ENCODE peak calls at places on chromosomes 13 and 19, in eight cellular contexts. I is RCC 7860; Q is stimulated activated CD8-positive, alpha-beta memory T cell treated with anti-CD3 and anti-CD28 coated beads, Interleukin-12 subunit alpha, Interleukin-12 subunit beta, amount 100 ng/mL, for 1 hour; Y is dermis microvascular lymphatic vessel endothelial cell; J is activated naive CD4-positive, alpha-beta T cell treated with Interleukin-2 at 50 U/mL for 16 hours; B is cardiac fibroblast; S is NCI-H774; G is upper lobe of right lung. N is an unnamed sample.

GRCh38 chr13:79990048-79990447 is 350.9 kb downstream of the SPRY2 start:
- DNase-seq in J (no peak), S (no peak), Y (no peak), I (no peak), Q (no peak), B (no peak), G (no peak), N (no peak)

GRCh38 chr19:17075860-17076538 is 422 bp downstream of the MYO9B start:
- DNase-seq in B (no peak), S (no peak), I (no peak), G (peak), Q (no peak), J (peak), Y (peak), N (peak)

GRCh38 chr19:18940791-18941627 is at the start of gene HOMER3:
- DNase-seq in J (peak), Q (peak), I (peak), G (peak), S (peak), Y (peak), B (peak), N (no peak)

GRCh38 chr19:9329999-9330398 is 6.0 kb downstream of the ZNF559 start:
- DNase-seq in I (no peak), G (no peak), Q (no peak), Y (no peak), B (no peak), J (no peak), S (no peak), N (no peak)

GRCh38 chr13:27472941-27473340 is 22.6 kb upstream of the MTIF3 start:
- DNase-seq in B (no peak), I (no peak), J (no peak), Y (no peak), S (no peak), Q (no peak), G (no peak), N (peak)

GRCh38 chr13:76856141-76856571 is 30.0 kb downstream of the KCTD12 start:
- DNase-seq in J (no peak), I (peak), B (peak), G (no peak), Q (no peak), Y (no peak), S (no peak), N (no peak)

GRCh38 chr19:46717034-46717715 is at the start of gene PRKD2:
- DNase-seq in B (peak), G (peak), Q (peak), Y (peak), J (peak), S (peak), I (peak), N (peak)

GRCh38 chr19:31348416-31349159 is 648 bp downstream of the TSHZ3 start:
- DNase-seq in B (peak), J (no peak), S (no peak), G (no peak), Q (no peak), Y (no peak), I (no peak), N (no peak)

GRCh38 chr19:30711296-30711695 is 339.1 kb downstream of the ZNF536 start:
- DNase-seq in I (no peak), Y (no peak), G (no peak), Q (no peak), S (no peak), J (no peak), B (no peak), N (no peak)

GRCh38 chr13:35882722-35883497 is 248.3 kb downstream of the DCLK1 start:
- DNase-seq in Q (no peak), G (no peak), S (no peak), Y (no peak), J (no peak), I (no peak), B (no peak), N (no peak)

GRCh38 chr19:18677156-18677555 is 6.3 kb upstream of the CRTC1 start:
- DNase-seq in G (no peak), Q (no peak), I (no peak), S (no peak), Y (no peak), B (no peak), J (no peak), N (no peak)

GRCh38 chr13:99282264-99283231 is 24.4 kb upstream of the GPR18 start:
- DNase-seq in Q (no peak), S (no peak), I (no peak), B (peak), Y (no peak), J (no peak), G (no peak), N (no peak)

N was measured in suprapubic skin.